ENCODE peak calls at places on chromosomes 2 and 18, in ten cellular contexts. One of them, this sample, is unnamed.

GRCh38 chr2:106191511-106192016 is 2.5 kb downstream of the UXS1 start:
- DNase-seq in GM23338: peak
- DNase-seq in left ventricle myocardium inferior: no peak
- DNase-seq in ovary: no peak
- DNase-seq in BE2C: no peak
- DNase-seq in choroid plexus epithelial cell: no peak
- DNase-seq in Panc1: no peak
- DNase-seq in right atrium auricular region: no peak
- DNase-seq in mammary epithelial cell: no peak
- DNase-seq in psoas muscle: no peak
- DNase-seq in this sample: no peak

GRCh38 chr2:236403811-236404210 is 139.6 kb upstream of the ASB18 start:
- DNase-seq in choroid plexus epithelial cell: no peak
- DNase-seq in mammary epithelial cell: no peak
- DNase-seq in left ventricle myocardium inferior: no peak
- DNase-seq in right atrium auricular region: no peak
- DNase-seq in psoas muscle: no peak
- DNase-seq in ovary: no peak
- DNase-seq in BE2C: no peak
- DNase-seq in Panc1: no peak
- DNase-seq in GM23338: no peak
- DNase-seq in this sample: no peak

GRCh38 chr2:85806358-85807118 is 52.7 kb downstream of the ATOH8 start:
- DNase-seq in Panc1: no peak
- DNase-seq in GM23338: no peak
- DNase-seq in mammary epithelial cell: no peak
- DNase-seq in psoas muscle: no peak
- DNase-seq in BE2C: no peak
- DNase-seq in right atrium auricular region: no peak
- DNase-seq in ovary: no peak
- DNase-seq in choroid plexus epithelial cell: peak
- DNase-seq in left ventricle myocardium inferior: no peak
- DNase-seq in this sample: no peak

GRCh38 chr2:36478332-36478738 is 119.6 kb downstream of the FEZ2 start:
- DNase-seq in choroid plexus epithelial cell: peak
- DNase-seq in psoas muscle: no peak
- DNase-seq in right atrium auricular region: no peak
- DNase-seq in GM23338: no peak
- DNase-seq in mammary epithelial cell: peak
- DNase-seq in Panc1: peak
- DNase-seq in ovary: no peak
- DNase-seq in left ventricle myocardium inferior: no peak
- DNase-seq in BE2C: no peak
- DNase-seq in this sample: peak

GRCh38 chr2:70958759-70959158 is 19.7 kb upstream of the ANKRD53 start:
- DNase-seq in choroid plexus epithelial cell: no peak
- DNase-seq in Panc1: no peak
- DNase-seq in ovary: no peak
- DNase-seq in BE2C: no peak
- DNase-seq in GM23338: no peak
- DNase-seq in psoas muscle: no peak
- DNase-seq in right atrium auricular region: peak
- DNase-seq in left ventricle myocardium inferior: no peak
- DNase-seq in mammary epithelial cell: no peak
- DNase-seq in this sample: no peak

GRCh38 chr2:85772019-85772745 is 18.4 kb downstream of the ATOH8 start:
- DNase-seq in psoas muscle: peak
- DNase-seq in left ventricle myocardium inferior: peak
- DNase-seq in ovary: peak
- DNase-seq in GM23338: peak
- DNase-seq in choroid plexus epithelial cell: peak
- DNase-seq in BE2C: peak
- DNase-seq in Panc1: peak
- DNase-seq in mammary epithelial cell: peak
- DNase-seq in right atrium auricular region: peak
- DNase-seq in this sample: peak

GRCh38 chr18:48817021-48817461 is 133.7 kb downstream of the SMAD7 start:
- DNase-seq in Panc1: no peak
- DNase-seq in BE2C: no peak
- DNase-seq in choroid plexus epithelial cell: no peak
- DNase-seq in left ventricle myocardium inferior: no peak
- DNase-seq in GM23338: no peak
- DNase-seq in psoas muscle: no peak
- DNase-seq in right atrium auricular region: peak
- DNase-seq in mammary epithelial cell: no peak
- DNase-seq in ovary: no peak
- DNase-seq in this sample: no peak

GRCh38 chr2:236703310-236703709 is 133.7 kb downstream of the ACKR3 start:
- DNase-seq in Panc1: no peak
- DNase-seq in mammary epithelial cell: no peak
- DNase-seq in right atrium auricular region: no peak
- DNase-seq in psoas muscle: no peak
- DNase-seq in choroid plexus epithelial cell: no peak
- DNase-seq in BE2C: no peak
- DNase-seq in left ventricle myocardium inferior: no peak
- DNase-seq in GM23338: no peak
- DNase-seq in ovary: no peak
- DNase-seq in this sample: no peak

GRCh38 chr2:98936133-98936916 is at the start of gene CRACDL:
- DNase-seq in GM23338: peak
- DNase-seq in ovary: no peak
- DNase-seq in psoas muscle: no peak
- DNase-seq in mammary epithelial cell: peak
- DNase-seq in BE2C: no peak
- DNase-seq in Panc1: no peak
- DNase-seq in right atrium auricular region: no peak
- DNase-seq in left ventricle myocardium inferior: no peak
- DNase-seq in choroid plexus epithelial cell: peak
- DNase-seq in this sample: no peak
- TF ChIP-seq CTCF in GM23338: peak
- TF ChIP-seq CTCF in ovary: no peak
- TF ChIP-seq CTCF in psoas muscle: no peak
- TF ChIP-seq CTCF in mammary epithelial cell: peak
- TF ChIP-seq CTCF in BE2C: no peak
- TF ChIP-seq CTCF in Panc1: no peak
- TF ChIP-seq CTCF in right atrium auricular region: no peak
- TF ChIP-seq CTCF in left ventricle myocardium inferior: no peak
- TF ChIP-seq CTCF in choroid plexus epithelial cell: no peak
- TF ChIP-seq CTCF in this sample: no peak

DNA sequence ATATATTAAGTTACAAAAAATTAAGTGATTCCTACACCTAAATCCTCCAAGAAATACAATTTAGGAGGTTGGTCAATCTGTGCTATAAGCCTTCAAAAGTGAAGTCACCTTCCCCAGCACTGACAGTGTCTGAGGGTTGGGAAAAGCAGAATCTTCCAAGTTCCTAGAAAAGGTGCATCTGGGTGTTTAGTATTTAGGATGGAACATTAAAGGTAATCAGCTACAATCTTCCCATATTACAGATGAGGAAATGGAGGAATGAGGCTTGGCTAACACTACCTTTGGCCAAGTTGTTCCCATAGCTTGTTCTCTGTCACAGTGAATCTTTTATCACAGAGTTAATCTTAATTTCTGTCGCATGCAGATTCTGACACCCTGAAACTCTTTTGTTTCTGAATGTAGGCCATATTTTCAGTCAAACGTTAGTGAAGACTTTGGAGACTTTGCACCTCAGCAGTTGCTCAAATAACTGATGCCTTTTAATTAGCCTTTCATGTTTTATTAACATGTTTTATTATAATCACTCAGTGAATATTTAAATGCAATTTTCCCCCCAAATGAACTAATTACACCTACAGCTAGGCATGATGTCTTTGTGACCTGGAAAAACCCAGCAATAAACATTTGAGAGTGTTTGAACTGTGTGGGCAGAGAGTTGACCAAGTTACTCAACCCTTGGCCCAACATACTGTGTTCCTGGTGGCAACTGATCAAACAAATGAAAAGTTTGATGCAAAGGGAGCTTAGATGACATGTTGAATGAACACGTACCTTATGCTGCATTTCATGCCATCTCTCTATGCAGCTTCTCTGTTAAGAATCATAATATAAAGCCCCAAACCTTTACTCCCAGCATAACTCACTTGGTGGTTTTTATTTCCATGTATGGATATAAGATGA is 17.6 kb downstream of the FN1 start:
- DNase-seq in psoas muscle: no peak
- DNase-seq in ovary: no peak
- DNase-seq in mammary epithelial cell: no peak
- DNase-seq in left ventricle myocardium inferior: no peak
- DNase-seq in BE2C: no peak
- DNase-seq in choroid plexus epithelial cell: peak
- DNase-seq in GM23338: no peak
- DNase-seq in Panc1: no peak
- DNase-seq in right atrium auricular region: no peak
- DNase-seq in this sample: no peak
- H3K4me3 ChIP-seq in psoas muscle: no peak
- H3K4me3 ChIP-seq in ovary: no peak
- H3K4me3 ChIP-seq in mammary epithelial cell: no peak
- H3K4me3 ChIP-seq in left ventricle myocardium inferior: no peak
- H3K4me3 ChIP-seq in BE2C: no peak
- H3K4me3 ChIP-seq in choroid plexus epithelial cell: peak
- H3K4me3 ChIP-seq in GM23338: no peak
- H3K4me3 ChIP-seq in Panc1: no peak
- H3K4me3 ChIP-seq in right atrium auricular region: no peak
- H3K4me3 ChIP-seq in this sample: no peak

GRCh38 chr18:9204659-9205058 is 68.1 kb downstream of the ANKRD12 start:
- DNase-seq in mammary epithelial cell: no peak
- DNase-seq in choroid plexus epithelial cell: no peak
- DNase-seq in left ventricle myocardium inferior: no peak
- DNase-seq in right atrium auricular region: no peak
- DNase-seq in psoas muscle: no peak
- DNase-seq in Panc1: no peak
- DNase-seq in BE2C: no peak
- DNase-seq in GM23338: peak
- DNase-seq in ovary: no peak
- DNase-seq in this sample: no peak
- TF ChIP-seq CTCF in mammary epithelial cell: no peak
- TF ChIP-seq CTCF in choroid plexus epithelial cell: no peak
- TF ChIP-seq CTCF in left ventricle myocardium inferior: no peak
- TF ChIP-seq CTCF in right atrium auricular region: no peak
- TF ChIP-seq CTCF in psoas muscle: no peak
- TF ChIP-seq CTCF in Panc1: no peak
- TF ChIP-seq CTCF in BE2C: no peak
- TF ChIP-seq CTCF in GM23338: peak
- TF ChIP-seq CTCF in ovary: no peak
- TF ChIP-seq CTCF in this sample: no peak

GRCh38 chr2:234885113-234885512 is 66.7 kb upstream of the SH3BP4 start:
- DNase-seq in ovary: no peak
- DNase-seq in psoas muscle: no peak
- DNase-seq in GM23338: peak
- DNase-seq in mammary epithelial cell: no peak
- DNase-seq in left ventricle myocardium inferior: no peak
- DNase-seq in BE2C: no peak
- DNase-seq in right atrium auricular region: no peak
- DNase-seq in choroid plexus epithelial cell: no peak
- DNase-seq in Panc1: no peak
- DNase-seq in this sample: no peak

GRCh38 chr2:234879671-234880455 is 72.0 kb upstream of the SH3BP4 start:
- DNase-seq in Panc1: peak
- DNase-seq in ovary: no peak
- DNase-seq in mammary epithelial cell: peak
- DNase-seq in choroid plexus epithelial cell: peak
- DNase-seq in BE2C: no peak
- DNase-seq in GM23338: no peak
- DNase-seq in psoas muscle: no peak
- DNase-seq in right atrium auricular region: no peak
- DNase-seq in left ventricle myocardium inferior: no peak
- DNase-seq in this sample: peak

GRCh38 chr2:234884591-234884990 is 67.2 kb upstream of the SH3BP4 start:
- DNase-seq in right atrium auricular region: no peak
- DNase-seq in mammary epithelial cell: no peak
- DNase-seq in choroid plexus epithelial cell: no peak
- DNase-seq in BE2C: no peak
- DNase-seq in ovary: no peak
- DNase-seq in GM23338: no peak
- DNase-seq in Panc1: no peak
- DNase-seq in psoas muscle: no peak
- DNase-seq in left ventricle myocardium inferior: no peak
- DNase-seq in this sample: no peak

GRCh38 chr2:234880551-234881211 is 71.1 kb upstream of the SH3BP4 start:
- DNase-seq in Panc1: peak
- DNase-seq in GM23338: no peak
- DNase-seq in BE2C: peak
- DNase-seq in mammary epithelial cell: peak
- DNase-seq in choroid plexus epithelial cell: peak
- DNase-seq in ovary: peak
- DNase-seq in right atrium auricular region: no peak
- DNase-seq in left ventricle myocardium inferior: no peak
- DNase-seq in psoas muscle: no peak
- DNase-seq in this sample: peak

DNA sequence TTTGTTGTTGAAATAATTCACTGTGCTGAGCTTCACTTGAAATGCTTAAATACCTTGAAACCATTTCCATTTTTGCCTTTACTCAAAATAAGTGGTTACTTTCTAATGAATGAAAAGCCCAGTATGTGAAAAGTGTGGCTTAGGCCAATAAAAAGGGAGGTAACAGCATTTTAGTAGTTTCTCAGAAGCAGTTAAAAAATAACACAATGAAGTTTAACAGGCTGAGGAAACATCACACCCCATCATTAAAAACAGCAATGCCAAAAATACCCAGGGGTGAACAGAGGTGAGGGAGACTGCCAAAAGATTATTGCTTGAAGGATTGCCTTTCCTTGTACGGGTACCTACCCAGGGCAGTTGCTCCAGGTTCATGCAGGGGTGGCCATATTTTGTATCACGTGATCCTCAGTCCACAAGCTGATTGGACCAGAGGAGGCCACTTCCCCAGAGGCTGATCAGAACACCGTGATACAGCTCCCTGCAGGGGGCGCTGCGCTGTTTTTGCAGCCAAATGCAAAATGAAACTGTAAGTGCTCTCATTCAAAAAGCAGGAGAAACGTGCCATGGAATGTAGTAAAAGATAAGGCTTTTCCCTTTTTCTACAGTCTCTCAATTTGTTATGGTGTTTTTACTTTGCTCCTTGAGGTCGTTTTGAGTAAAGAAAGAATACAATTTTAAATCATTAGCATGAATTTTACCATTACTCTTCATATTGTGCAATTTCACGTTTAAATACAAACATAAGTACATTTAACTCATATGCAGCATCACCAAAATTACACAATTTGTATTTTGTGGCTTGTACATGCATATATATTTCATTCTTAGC is 70.2 kb upstream of the SH3BP4 start:
- DNase-seq in BE2C: peak
- DNase-seq in psoas muscle: peak
- DNase-seq in Panc1: peak
- DNase-seq in mammary epithelial cell: peak
- DNase-seq in ovary: peak
- DNase-seq in left ventricle myocardium inferior: peak
- DNase-seq in GM23338: peak
- DNase-seq in right atrium auricular region: peak
- DNase-seq in choroid plexus epithelial cell: peak
- DNase-seq in this sample: peak
- H3K4me3 ChIP-seq in BE2C: peak
- H3K4me3 ChIP-seq in psoas muscle: no peak
- H3K4me3 ChIP-seq in Panc1: peak
- H3K4me3 ChIP-seq in mammary epithelial cell: no peak
- H3K4me3 ChIP-seq in ovary: no peak
- H3K4me3 ChIP-seq in left ventricle myocardium inferior: peak
- H3K4me3 ChIP-seq in GM23338: no peak
- H3K4me3 ChIP-seq in right atrium auricular region: peak
- H3K4me3 ChIP-seq in choroid plexus epithelial cell: no peak
- H3K4me3 ChIP-seq in this sample: no peak